ENCODE peak calls at places on chromosome 9, in four cellular contexts. R is K562, J is SK-N-SH, E is hepatocyte. P is an unnamed sample.

GRCh38 chr9:16352791-16353401 is 517.6 kb downstream of the BNC2 start:
- DNase-seq in R (no peak), E (no peak), J (no peak), P (no peak)

GRCh38 chr9:35618854-35619799 is 914 bp upstream of the CD72 start:
- DNase-seq in J (no peak), E (no peak), R (no peak), P (no peak)

GRCh38 chr9:26326473-26327044 is 566.0 kb downstream of the CAAP1 start:
- DNase-seq in J (peak; percentile 44), R (no peak), E (peak; percentile 72), P (peak; percentile 37)

GRCh38 chr9:113536483-113537226 is 73.1 kb downstream of the RGS3 start:
- DNase-seq in E (no peak), J (peak; percentile 33), R (no peak), P (peak; percentile 4)

GRCh38 chr9:72893437-72893836 is 59.4 kb downstream of the ALDH1A1 start:
- DNase-seq in R (no peak), E (no peak), J (no peak), P (no peak)

GRCh38 chr9:69253057-69253456 is 72.0 kb upstream of the ENTREP1 start:
- DNase-seq in J (no peak), E (no peak), R (no peak), P (peak; percentile 3)

GRCh38 chr9:118522093-118523028 is 818.2 kb downstream of the TLR4 start:
- DNase-seq in E (peak; percentile 74), J (peak; percentile 48), R (no peak), P (peak; percentile 32)

GRCh38 chr9:90201770-90202169 is 440.9 kb downstream of the DIRAS2 start:
- DNase-seq in E (no peak), J (peak; percentile 18), R (no peak), P (no peak)

GRCh38 chr9:77449177-77450092 is 198.7 kb downstream of the GNA14 start:
- DNase-seq in R (no peak), J (no peak), E (peak; percentile 80), P (peak; percentile 97)

GRCh38 chr9:98658965-98659364 is 49.8 kb downstream of the GABBR2 start:
- DNase-seq in J (no peak), R (no peak), E (no peak), P (peak; percentile 90)

GRCh38 chr9:110029422-110029814 is 178.5 kb downstream of the C9orf152 start:
- DNase-seq in E (peak; percentile 78), J (no peak), R (no peak), P (peak; percentile 94)

GRCh38 chr9:113875917-113876805 is at the start of gene ZNF618:
- DNase-seq in J (peak; percentile 91), E (peak; percentile 67), R (peak; percentile 62), P (no peak)

GRCh38 chr9:115008536-115008935 is 78.1 kb upstream of the TNFSF8 start:
- DNase-seq in R (no peak), J (no peak), E (peak; percentile 66), P (peak; percentile 95)

GRCh38 chr9:124781967-124782660 is 5.2 kb downstream of the OLFML2A start:
- DNase-seq in E (no peak), R (no peak), J (no peak), P (no peak)

GRCh38 chr9:125650271-125650737 is 56.7 kb downstream of the MAPKAP1 start:
- DNase-seq in R (no peak), J (no peak), E (no peak), P (peak; percentile 64)

GRCh38 chr9:92141144-92142129 is 26.2 kb upstream of the SPTLC1 start:
- DNase-seq in R (no peak), J (peak; percentile 79), E (peak; percentile 80), P (no peak)

GRCh38 chr9:97809666-97810344 is 43.2 kb upstream of the FOXE1 start:
- DNase-seq in R (no peak), E (no peak), J (no peak), P (no peak)

GRCh38 chr9:85543196-85543595 is 198.6 kb downstream of the AGTPBP1 start:
- DNase-seq in E (no peak), J (no peak), R (no peak), P (peak; percentile 39)

DNA sequence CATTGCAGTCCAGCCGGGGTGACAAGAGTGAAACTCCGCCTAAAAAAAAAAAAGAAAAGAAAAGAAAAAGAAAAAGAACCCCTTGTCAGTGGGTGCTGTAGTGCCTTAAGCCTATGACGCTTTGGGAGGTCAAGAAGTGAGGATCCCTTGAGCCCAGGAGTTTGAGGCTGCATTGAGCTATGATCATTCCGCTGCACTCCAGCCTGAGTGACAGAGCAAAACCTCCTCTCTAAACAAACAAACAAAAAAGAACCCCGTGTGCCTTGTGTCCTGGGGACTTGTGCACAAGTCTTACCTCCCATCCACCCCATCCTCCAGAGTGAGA is 33.5 kb upstream of the STXBP1 start:
- DNase-seq in J (no peak), E (no peak), R (no peak), P (no peak)
- H2AFZ ChIP-seq in J (peak overlapping the region; percentile 16), E (no peak overlapping the region), R (peak overlapping the region; percentile 77), P (peak overlapping the region; percentile 63)

GRCh38 chr9:105508530-105508929 is 49.4 kb upstream of the FKTN start:
- DNase-seq in R (no peak), E (no peak), J (no peak), P (no peak)
- H2AFZ ChIP-seq in R (no peak overlapping the region), E (no peak overlapping the region), J (no peak overlapping the region), P (no peak overlapping the region)

GRCh38 chr9:37471942-37472679 is 6.9 kb upstream of the ZBTB5 start:
- DNase-seq in E (peak; percentile 76), R (no peak), J (no peak), P (peak; percentile 94)
- H2AFZ ChIP-seq in E (peak overlapping the region; percentile 8), R (peak overlapping the region; percentile 75), J (peak overlapping the region; percentile 81), P (peak overlapping the region; percentile 7)

GRCh38 chr9:132162764-132163456 is 1.1 kb downstream of the NTNG2 start:
- DNase-seq in R (no peak), J (peak; percentile 72), E (no peak), P (no peak)
- H2AFZ ChIP-seq in R (no peak overlapping the region), J (peak overlapping the region; percentile 59), E (peak overlapping the region; percentile 74), P (no peak overlapping the region)

GRCh38 chr9:93287189-93287552 is 103.2 kb downstream of the WNK2 start:
- DNase-seq in R (no peak), E (no peak), J (peak; percentile 4), P (no peak)

GRCh38 chr9:93288891-93289883 is 105.2 kb downstream of the WNK2 start:
- DNase-seq in R (peak; percentile 25), E (peak; percentile 78), J (peak; percentile 27), P (peak; percentile 23)

GRCh38 chr9:93288341-93288740 is 104.4 kb downstream of the WNK2 start:
- DNase-seq in J (peak; percentile 17), R (peak; percentile 45), E (no peak), P (no peak)

GRCh38 chr9:93287593-93287992 is 103.7 kb downstream of the WNK2 start:
- DNase-seq in E (no peak), J (no peak), R (no peak), P (no peak)

DNA sequence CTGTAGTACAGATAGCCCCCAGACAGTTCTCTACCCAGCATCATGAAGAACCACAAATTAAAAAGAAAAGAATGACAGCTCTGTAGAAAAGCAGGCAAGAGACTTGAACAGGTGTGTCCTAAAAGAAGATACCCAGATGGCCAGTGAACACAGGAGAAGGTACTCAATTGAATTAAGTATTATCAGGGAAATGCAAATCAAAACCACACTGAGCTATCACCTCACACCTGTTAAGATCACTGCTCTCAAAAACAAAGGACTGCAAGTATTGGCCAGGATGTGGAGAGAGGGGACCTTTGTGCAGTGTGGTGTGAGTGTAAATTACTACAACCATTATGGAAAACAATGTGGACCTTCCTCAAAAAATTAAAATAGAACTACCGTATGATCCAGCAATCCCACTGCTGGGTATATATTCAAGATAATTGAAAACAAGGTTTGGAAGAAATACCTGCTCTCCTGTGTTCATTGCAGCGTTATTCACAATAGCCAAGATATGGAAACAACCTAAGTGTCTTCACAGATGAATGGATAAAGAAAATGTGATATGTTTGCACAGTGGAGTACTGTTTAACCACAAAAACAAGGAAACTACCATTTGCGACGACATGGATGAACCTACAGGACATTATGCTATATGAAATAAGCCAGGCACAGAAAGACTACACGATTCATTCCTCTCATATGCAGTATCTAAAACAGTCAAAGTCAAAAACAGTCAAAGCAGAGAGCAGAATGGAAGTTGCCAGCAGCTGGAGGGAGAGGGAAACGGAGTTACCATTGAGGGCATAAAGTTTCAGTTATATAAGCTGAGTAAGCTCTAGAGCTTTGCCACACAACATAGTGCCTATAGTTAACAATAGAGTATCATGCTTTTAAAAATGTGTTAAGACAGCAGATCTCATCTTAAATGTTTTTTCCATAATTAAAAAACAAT is 102.6 kb downstream of the WNK2 start:
- DNase-seq in E (no peak), J (no peak), R (no peak), P (no peak)
- H2AFZ ChIP-seq in E (no peak overlapping the region), J (no peak overlapping the region), R (no peak overlapping the region), P (no peak overlapping the region)

GRCh38 chr9:17928768-17929167 is 349.9 kb downstream of the SH3GL2 start:
- DNase-seq in R (no peak), E (no peak), J (no peak), P (no peak)

GRCh38 chr9:17929506-17929905 is 350.6 kb downstream of the SH3GL2 start:
- DNase-seq in J (no peak), R (no peak), E (no peak), P (no peak)

GRCh38 chr9:17926246-17926645 is 347.4 kb downstream of the SH3GL2 start:
- DNase-seq in R (no peak), E (no peak), J (no peak), P (no peak)

GRCh38 chr9:17930091-17930490 is 351.2 kb downstream of the SH3GL2 start:
- DNase-seq in E (no peak), R (no peak), J (no peak), P (no peak)

DNA sequence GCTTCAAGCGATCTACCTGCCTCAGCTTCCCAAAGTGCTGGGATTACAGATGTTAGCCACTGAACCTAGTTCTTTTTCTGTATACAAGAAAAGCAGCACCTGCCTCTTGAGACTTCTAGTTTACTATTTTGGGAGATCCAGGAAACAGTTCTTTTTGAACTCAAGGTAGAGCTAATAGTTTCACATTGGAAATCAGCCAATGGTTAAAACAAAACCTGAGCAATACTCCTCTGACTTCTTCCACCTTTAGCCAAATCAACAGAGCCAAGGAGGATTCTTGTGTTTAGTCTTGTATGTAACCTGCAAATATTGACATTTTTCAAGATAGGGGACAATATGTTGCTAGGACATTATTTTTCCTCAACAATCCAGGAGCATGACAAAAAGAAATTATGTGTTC is 349.4 kb downstream of the SH3GL2 start:
- DNase-seq in R (no peak), J (no peak), E (no peak), P (no peak)
- H2AFZ ChIP-seq in R (no peak overlapping the region), J (no peak overlapping the region), E (no peak overlapping the region), P (no peak overlapping the region)

GRCh38 chr9:94212531-94212930 is 46.6 kb upstream of the ZNF169 start:
- DNase-seq in J (no peak), E (no peak), R (no peak), P (no peak)
- H2AFZ ChIP-seq in J (no peak overlapping the region), E (no peak overlapping the region), R (no peak overlapping the region), P (no peak overlapping the region)

GRCh38 chr9:89153187-89153586 is 25.4 kb downstream of the SHC3 start:
- DNase-seq in J (no peak), R (no peak), E (no peak), P (no peak)

GRCh38 chr9:89154651-89155336 is 23.8 kb downstream of the SHC3 start:
- DNase-seq in R (no peak), J (no peak), E (no peak), P (peak; percentile 97)

GRCh38 chr9:89153618-89154017 is 25.0 kb downstream of the SHC3 start:
- DNase-seq in R (no peak), E (no peak), J (no peak), P (peak; percentile 91)

GRCh38 chr9:89149726-89150125 is 28.9 kb downstream of the SHC3 start:
- DNase-seq in R (no peak), E (no peak), J (no peak), P (peak; percentile 72)

GRCh38 chr9:89154218-89154617 is 24.4 kb downstream of the SHC3 start:
- DNase-seq in J (no peak), E (no peak), R (no peak), P (no peak)
- H2AFZ ChIP-seq in J (no peak overlapping the region), E (no peak overlapping the region), R (no peak overlapping the region), P (no peak overlapping the region)

P was measured in astrocyte.